ENCODE peak calls at places on chromosome 6, in six cellular contexts. J is iPS DF 6.9; D is GM04503; E is posterior cingulate gyrus; H is effector CD8-positive, alpha-beta T cell; X is activated CD4-positive, alpha-beta T cell treated with anti-CD3 and anti-CD28 coated beads, Interleukin-2, amount 50 U/mL, for 1 hour. T is an unnamed sample.

GRCh38 chr6:141965016-141965545 is 167.6 kb upstream of the GJE1 start:
- DNase-seq in J (no peak), D (no peak), E (no peak), H (no peak), X (no peak), T (no peak)

GRCh38 chr6:158630944-158631616 is 13.5 kb downstream of the DYNLT1 start:
- DNase-seq in J (no peak), D (no peak), E (no peak), H (no peak), X (no peak), T (no peak)

GRCh38 chr6:150345786-150346185 is 23.0 kb upstream of the IYD start:
- DNase-seq in J (no peak), D (no peak), E (no peak), H (no peak), X (no peak), T (no peak)

GRCh38 chr6:35496851-35497570 is at the start of gene TEAD3:
- DNase-seq in J (no peak), D (no peak), E (no peak), H (peak), X (peak), T (peak)

GRCh38 chr6:43860285-43860684 is 90.3 kb downstream of the VEGFA start:
- DNase-seq in J (no peak), D (no peak), E (no peak), H (no peak), X (no peak), T (no peak)

GRCh38 chr6:44976677-44977405 is 351.3 kb upstream of the RUNX2 start:
- DNase-seq in J (no peak), D (no peak), E (no peak), H (no peak), X (no peak), T (no peak)

GRCh38 chr6:163418273-163419029 is 3.9 kb downstream of the QKI start:
- DNase-seq in J (no peak), D (no peak), E (no peak), H (no peak), X (no peak), T (no peak)

GRCh38 chr6:31083742-31084354 is 28.5 kb downstream of the C6orf15 start:
- DNase-seq in J (peak), D (no peak), E (no peak), H (no peak), X (peak), T (peak)

GRCh38 chr6:30767944-30768301 is 23.6 kb upstream of the IER3 start:
- DNase-seq in J (no peak), D (no peak), E (no peak), H (no peak), X (no peak), T (no peak)

GRCh38 chr6:34709386-34709785 is 12.8 kb upstream of the ILRUN start:
- DNase-seq in J (no peak), D (no peak), E (peak), H (no peak), X (no peak), T (no peak)

GRCh38 chr6:73400656-73401055 is 6.0 kb downstream of the DDX43 start:
- DNase-seq in J (no peak), D (no peak), E (no peak), H (no peak), X (no peak), T (no peak)

GRCh38 chr6:6152060-6152459 is 145.3 kb upstream of the NRN1 start:
- DNase-seq in J (no peak), D (no peak), E (no peak), H (no peak), X (no peak), T (no peak)

GRCh38 chr6:167538746-167539145 is 213.9 kb downstream of the TTLL2 start:
- DNase-seq in J (no peak), D (no peak), E (no peak), H (no peak), X (no peak), T (no peak)

GRCh38 chr6:66926060-66926459 is 1219.0 kb upstream of the EYS start:
- DNase-seq in J (no peak), D (no peak), E (no peak), H (no peak), X (no peak), T (no peak)

GRCh38 chr6:82840571-82840970 is 225.1 kb downstream of the UBE3D start:
- DNase-seq in J (no peak), D (no peak), E (no peak), H (no peak), X (no peak), T (no peak)

GRCh38 chr6:11747021-11747420 is 31.6 kb downstream of the ADTRP start:
- DNase-seq in J (no peak), D (no peak), E (no peak), H (no peak), X (no peak), T (no peak)

GRCh38 chr6:90583783-90584481 is 2.9 kb downstream of the MAP3K7 start:
- DNase-seq in J (no peak), D (no peak), E (no peak), H (no peak), X (no peak), T (no peak)

T was measured in memory B cell.